ENCODE peak calls at places on chromosomes 3 and 15, in nine cellular contexts. G is AG09319; H is glomerular endothelial cell; I is activated effector memory CD4-positive, alpha-beta T cell treated with anti-CD3 and anti-CD28 coated beads, Interleukin-2, amount 50 U/mL, for 16 hours; Y is astrocyte of the spinal cord; L is retina; Z is stimulated activated naive CD8-positive, alpha-beta T cell treated with anti-CD3 and anti-CD28 coated beads, Interleukin-15, Interleukin-2, amounts not matched to agents 100 U/mL and 50 U/mL, for 24 hours; T is RCC 7860; S is choroid plexus epithelial cell. U is an unnamed sample.

GRCh38 chr3:65398953-65399352 is 639.8 kb downstream of the MAGI1 start:
- DNase-seq in G (no peak), H (no peak), I (no peak), Y (peak), L (no peak), Z (no peak), T (no peak), S (peak), U (no peak)

GRCh38 chr15:65650312-65651041 is 28.7 kb downstream of the SLC24A1 start:
- DNase-seq in G (no peak), H (no peak), I (no peak), Y (no peak), L (no peak), Z (no peak), T (no peak), S (no peak), U (no peak)

GRCh38 chr3:60294181-60294580 is 957.1 kb downstream of the FHIT start:
- DNase-seq in G (no peak), H (no peak), I (no peak), Y (peak), L (no peak), Z (no peak), T (no peak), S (peak), U (peak)

GRCh38 chr15:80587816-80588456 is 107.2 kb upstream of the ABHD17C start:
- DNase-seq in G (no peak), H (no peak), I (no peak), Y (peak), L (no peak), Z (no peak), T (no peak), S (peak), U (no peak)

GRCh38 chr3:87350367-87351199 is 74.2 kb upstream of the POU1F1 start:
- DNase-seq in G (no peak), H (peak), I (no peak), Y (peak), L (peak), Z (no peak), T (peak), S (peak), U (peak)

GRCh38 chr3:122946185-122946584 is 81.4 kb downstream of the SEMA5B start:
- DNase-seq in G (no peak), H (no peak), I (no peak), Y (no peak), L (no peak), Z (no peak), T (no peak), S (no peak), U (no peak)

GRCh38 chr3:139564290-139564861 is 24.8 kb upstream of the RBP1 start:
- DNase-seq in G (no peak), H (no peak), I (no peak), Y (no peak), L (no peak), Z (no peak), T (no peak), S (peak), U (no peak)

GRCh38 chr3:159860727-159861126 is 127.9 kb upstream of the IL12A start:
- DNase-seq in G (no peak), H (no peak), I (no peak), Y (no peak), L (no peak), Z (no peak), T (no peak), S (peak), U (peak)

GRCh38 chr15:48031973-48032372 is 88.8 kb upstream of the SLC24A5 start:
- DNase-seq in G (no peak), H (no peak), I (no peak), Y (no peak), L (no peak), Z (no peak), T (no peak), S (no peak), U (no peak)

GRCh38 chr3:56773588-56774330 is 28.0 kb downstream of the ARHGEF3 start:
- DNase-seq in G (no peak), H (no peak), I (no peak), Y (no peak), L (no peak), Z (no peak), T (no peak), S (no peak), U (peak)

GRCh38 chr15:57387011-57387410 is 10.7 kb downstream of the CGNL1 start:
- DNase-seq in G (no peak), H (no peak), I (no peak), Y (no peak), L (no peak), Z (no peak), T (no peak), S (no peak), U (no peak)

GRCh38 chr3:115341208-115341607 is 194.1 kb upstream of the ZBTB20 start:
- DNase-seq in G (no peak), H (no peak), I (no peak), Y (peak), L (no peak), Z (no peak), T (peak), S (peak), U (no peak)

GRCh38 chr3:69855436-69856162 is 116.3 kb downstream of the MITF start:
- DNase-seq in G (peak), H (peak), I (no peak), Y (peak), L (peak), Z (no peak), T (peak), S (peak), U (peak)

GRCh38 chr3:101270158-101270557 is 50.2 kb downstream of the IMPG2 start:
- DNase-seq in G (no peak), H (no peak), I (no peak), Y (no peak), L (no peak), Z (no peak), T (no peak), S (no peak), U (no peak)

GRCh38 chr15:98647026-98647773 is 1.1 kb upstream of the IGF1R start:
- DNase-seq in G (no peak), H (no peak), I (peak), Y (peak), L (peak), Z (peak), T (peak), S (peak), U (peak)

GRCh38 chr3:136068708-136069107 is 103.2 kb downstream of the PPP2R3A start:
- DNase-seq in G (no peak), H (no peak), I (no peak), Y (peak), L (no peak), Z (no peak), T (peak), S (no peak), U (no peak)

GRCh38 chr3:71129611-71130515 is 453.7 kb downstream of the FOXP1 start:
- DNase-seq in G (no peak), H (no peak), I (no peak), Y (peak), L (no peak), Z (no peak), T (peak), S (peak), U (peak)

GRCh38 chr3:176376531-176376930 is 820.8 kb downstream of the TBL1XR1 start:
- DNase-seq in G (no peak), H (no peak), I (no peak), Y (no peak), L (no peak), Z (no peak), T (no peak), S (no peak), U (no peak)

GRCh38 chr3:149465351-149465883 is 9.1 kb upstream of the TM4SF4 start:
- DNase-seq in G (no peak), H (no peak), I (no peak), Y (no peak), L (no peak), Z (no peak), T (no peak), S (no peak), U (no peak)

GRCh38 chr15:48645558-48646330 is at the start of gene FBN1:
- DNase-seq in G (peak), H (no peak), I (no peak), Y (peak), L (peak), Z (peak), T (no peak), S (peak), U (peak)

GRCh38 chr3:38992117-38992779 is 59.5 kb downstream of the SCN11A start:
- DNase-seq in G (no peak), H (no peak), I (no peak), Y (peak), L (no peak), Z (no peak), T (peak), S (peak), U (no peak)

GRCh38 chr3:89360155-89360554 is 252.7 kb downstream of the EPHA3 start:
- DNase-seq in G (no peak), H (no peak), I (no peak), Y (peak), L (no peak), Z (no peak), T (no peak), S (peak), U (no peak)

GRCh38 chr15:60479711-60480110 is 769 bp upstream of the ICE2 start:
- DNase-seq in G (no peak), H (no peak), I (no peak), Y (peak), L (no peak), Z (no peak), T (no peak), S (no peak), U (no peak)

GRCh38 chr15:47937834-47938233 is 183.0 kb upstream of the SLC24A5 start:
- DNase-seq in G (no peak), H (no peak), I (no peak), Y (no peak), L (no peak), Z (no peak), T (no peak), S (no peak), U (no peak)

U was measured in left kidney.